ENCODE peak calls at places on chromosomes 16 and 17, in seven cellular contexts. One of them, this sample, is unnamed.

GRCh38 chr17:19313066-19313745 is 49.3 kb downstream of the B9D1 start:
- DNase-seq in GM12892: no peak
- DNase-seq in K562: no peak
- DNase-seq in SK-N-SH: no peak
- DNase-seq in H1: no peak
- DNase-seq in HepG2: no peak
- DNase-seq in GM12878: no peak
- DNase-seq in this sample: no peak

GRCh38 chr16:20938426-20938825 is 37.9 kb downstream of the LYRM1 start:
- DNase-seq in GM12892: no peak
- DNase-seq in K562: no peak
- DNase-seq in SK-N-SH: no peak
- DNase-seq in H1: no peak
- DNase-seq in HepG2: no peak
- DNase-seq in GM12878: no peak
- DNase-seq in this sample: no peak

GRCh38 chr16:49986351-49987124 is 38.5 kb upstream of the CNEP1R1 start:
- DNase-seq in GM12892: no peak
- DNase-seq in K562: no peak
- DNase-seq in SK-N-SH: peak; percentile 16
- DNase-seq in H1: no peak
- DNase-seq in HepG2: peak; percentile 18
- DNase-seq in GM12878: no peak
- DNase-seq in this sample: no peak

GRCh38 chr17:50292465-50292864 is 18.2 kb downstream of the TMEM92 start:
- DNase-seq in GM12892: no peak
- DNase-seq in K562: no peak
- DNase-seq in SK-N-SH: no peak
- DNase-seq in H1: no peak
- DNase-seq in HepG2: no peak
- DNase-seq in GM12878: no peak
- DNase-seq in this sample: no peak

GRCh38 chr17:36008998-36009665 is 7.8 kb upstream of the CCL15 start:
- DNase-seq in GM12892: no peak
- DNase-seq in K562: peak; percentile 72
- DNase-seq in SK-N-SH: peak; percentile 10
- DNase-seq in H1: peak; percentile 69
- DNase-seq in HepG2: peak; percentile 48
- DNase-seq in GM12878: no peak
- DNase-seq in this sample: peak; percentile 15

GRCh38 chr17:76827736-76828135 is 40.5 kb upstream of the MGAT5B start:
- DNase-seq in GM12892: no peak
- DNase-seq in K562: no peak
- DNase-seq in SK-N-SH: no peak
- DNase-seq in H1: no peak
- DNase-seq in HepG2: no peak
- DNase-seq in GM12878: no peak
- DNase-seq in this sample: no peak

GRCh38 chr17:67696347-67696746 is 21.4 kb upstream of the NOL11 start:
- DNase-seq in GM12892: no peak
- DNase-seq in K562: no peak
- DNase-seq in SK-N-SH: no peak
- DNase-seq in H1: no peak
- DNase-seq in HepG2: no peak
- DNase-seq in GM12878: no peak
- DNase-seq in this sample: no peak

GRCh38 chr17:12537436-12537835 is 128.3 kb upstream of the MYOCD start:
- DNase-seq in GM12892: no peak
- DNase-seq in K562: no peak
- DNase-seq in SK-N-SH: no peak
- DNase-seq in H1: no peak
- DNase-seq in HepG2: no peak
- DNase-seq in GM12878: no peak
- DNase-seq in this sample: no peak

GRCh38 chr17:41629826-41630670 is 5.7 kb upstream of the KRT17 start:
- DNase-seq in GM12892: no peak
- DNase-seq in K562: no peak
- DNase-seq in SK-N-SH: no peak
- DNase-seq in H1: no peak
- DNase-seq in HepG2: no peak
- DNase-seq in GM12878: no peak
- DNase-seq in this sample: no peak

DNA sequence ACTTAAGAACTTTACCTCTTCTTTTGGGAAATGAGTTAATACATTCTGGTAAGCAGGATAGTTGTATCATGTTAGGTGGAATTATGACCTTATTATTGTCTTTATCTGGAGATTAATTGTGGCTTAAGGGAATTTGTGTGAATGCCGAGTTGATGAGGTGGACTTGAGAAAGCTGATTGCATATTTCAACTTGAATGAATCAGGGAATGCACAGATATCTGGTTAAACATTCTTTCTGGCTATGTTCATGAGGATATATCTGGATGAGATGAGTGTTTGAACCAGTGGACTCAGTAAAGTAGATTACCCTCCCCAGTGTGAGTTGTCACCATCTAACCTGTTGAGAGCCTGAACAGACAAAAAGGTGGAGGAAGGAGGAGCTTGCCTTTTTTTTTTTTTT is 326.1 kb upstream of the GOT2 start:
- DNase-seq in GM12892: no peak
- DNase-seq in K562: no peak
- DNase-seq in SK-N-SH: no peak
- DNase-seq in H1: no peak
- DNase-seq in HepG2: no peak
- DNase-seq in GM12878: no peak
- DNase-seq in this sample: no peak
- TF ChIP-seq TAF1 in GM12892: no peak
- TF ChIP-seq TAF1 in K562: no peak
- TF ChIP-seq TAF1 in SK-N-SH: no peak
- TF ChIP-seq TAF1 in H1: no peak
- TF ChIP-seq TAF1 in HepG2: no peak
- TF ChIP-seq TAF1 in GM12878: no peak
- TF ChIP-seq TAF1 in this sample: no peak

GRCh38 chr16:57667069-57667525 is 1.0 kb upstream of the ADGRG3 start:
- DNase-seq in GM12892: no peak
- DNase-seq in K562: no peak
- DNase-seq in SK-N-SH: no peak
- DNase-seq in H1: no peak
- DNase-seq in HepG2: no peak
- DNase-seq in GM12878: no peak
- DNase-seq in this sample: no peak
- TF ChIP-seq TAF1 in GM12892: no peak
- TF ChIP-seq TAF1 in K562: no peak
- TF ChIP-seq TAF1 in SK-N-SH: no peak
- TF ChIP-seq TAF1 in H1: no peak
- TF ChIP-seq TAF1 in HepG2: no peak
- TF ChIP-seq TAF1 in GM12878: no peak
- TF ChIP-seq TAF1 in this sample: no peak

GRCh38 chr17:80263253-80264047 is 2.8 kb downstream of the RNF213 start:
- DNase-seq in GM12892: peak; percentile 86
- DNase-seq in K562: no peak
- DNase-seq in SK-N-SH: peak; percentile 70
- DNase-seq in H1: peak; percentile 51
- DNase-seq in HepG2: peak; percentile 98
- DNase-seq in GM12878: peak; percentile 89
- DNase-seq in this sample: peak; percentile 80

GRCh38 chr17:80264793-80265075 is 4.1 kb downstream of the RNF213 start:
- DNase-seq in GM12892: no peak
- DNase-seq in K562: no peak
- DNase-seq in SK-N-SH: no peak
- DNase-seq in H1: no peak
- DNase-seq in HepG2: no peak
- DNase-seq in GM12878: no peak
- DNase-seq in this sample: no peak

GRCh38 chr17:80264048-80264792 is 3.6 kb downstream of the RNF213 start:
- DNase-seq in GM12892: no peak
- DNase-seq in K562: no peak
- DNase-seq in SK-N-SH: no peak
- DNase-seq in H1: no peak
- DNase-seq in HepG2: no peak
- DNase-seq in GM12878: no peak
- DNase-seq in this sample: no peak

GRCh38 chr17:80267391-80267790 is 6.7 kb downstream of the RNF213 start:
- DNase-seq in GM12892: no peak
- DNase-seq in K562: no peak
- DNase-seq in SK-N-SH: no peak
- DNase-seq in H1: no peak
- DNase-seq in HepG2: no peak
- DNase-seq in GM12878: no peak
- DNase-seq in this sample: no peak

GRCh38 chr17:80265205-80266068 is 4.8 kb downstream of the RNF213 start:
- DNase-seq in GM12892: no peak
- DNase-seq in K562: no peak
- DNase-seq in SK-N-SH: no peak
- DNase-seq in H1: no peak
- DNase-seq in HepG2: no peak
- DNase-seq in GM12878: peak; percentile 84
- DNase-seq in this sample: no peak
- TF ChIP-seq TAF1 in GM12892: no peak
- TF ChIP-seq TAF1 in K562: no peak
- TF ChIP-seq TAF1 in SK-N-SH: no peak
- TF ChIP-seq TAF1 in H1: no peak
- TF ChIP-seq TAF1 in HepG2: no peak
- TF ChIP-seq TAF1 in GM12878: no peak
- TF ChIP-seq TAF1 in this sample: no peak

DNA sequence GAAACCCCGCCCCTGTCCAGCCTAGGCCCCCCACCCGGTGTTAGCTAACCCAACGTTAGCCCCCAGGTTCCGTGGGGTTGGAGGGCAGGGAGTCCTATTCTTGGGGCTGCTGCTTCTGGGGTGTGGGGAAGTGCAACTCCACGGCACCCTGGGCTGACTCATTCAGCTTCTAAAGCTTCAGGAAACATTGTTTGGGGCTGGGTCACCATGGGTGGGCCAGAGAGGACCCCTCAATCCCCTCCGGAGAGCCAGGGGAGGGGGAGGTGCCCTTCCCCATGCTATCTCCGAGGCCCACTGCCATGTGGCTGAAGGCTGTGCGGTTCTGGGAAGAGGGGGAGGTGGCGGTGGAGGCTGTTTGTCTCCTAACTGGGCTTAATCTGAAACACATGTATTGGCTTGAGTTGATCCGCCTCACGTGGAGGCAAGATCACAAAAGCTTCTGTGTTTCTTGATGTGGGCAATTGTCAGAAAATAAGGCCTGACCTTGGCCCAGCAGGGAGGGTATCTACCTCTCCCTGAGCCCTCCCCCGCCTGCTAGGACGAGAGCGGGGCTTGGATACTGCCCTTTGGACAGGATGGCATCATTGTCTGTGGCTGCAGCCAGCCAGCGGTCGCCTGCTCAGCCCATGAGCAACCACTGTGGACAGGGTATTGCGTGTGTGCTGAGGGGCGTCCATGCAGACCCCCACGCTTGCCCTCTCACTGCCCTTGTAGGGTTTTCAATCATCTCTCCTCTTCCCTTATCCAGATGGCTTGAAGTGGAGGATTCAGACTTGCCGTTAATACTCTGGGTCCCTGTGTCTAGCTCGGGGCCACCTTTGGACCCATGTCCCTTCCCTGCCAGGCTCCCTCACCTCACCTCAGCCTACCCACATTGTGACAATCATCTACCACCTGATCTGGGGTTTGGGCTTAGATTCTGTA is 1.3 kb downstream of the SERPINF1 start:
- DNase-seq in GM12892: no peak
- DNase-seq in K562: peak; percentile 68
- DNase-seq in SK-N-SH: peak; percentile 92
- DNase-seq in H1: peak; percentile 64
- DNase-seq in HepG2: peak; percentile 99
- DNase-seq in GM12878: no peak
- DNase-seq in this sample: no peak
- TF ChIP-seq TAF1 in GM12892: no peak
- TF ChIP-seq TAF1 in K562: no peak
- TF ChIP-seq TAF1 in SK-N-SH: no peak
- TF ChIP-seq TAF1 in H1: peak; percentile 29
- TF ChIP-seq TAF1 in HepG2: peak; percentile 67
- TF ChIP-seq TAF1 in GM12878: no peak
- TF ChIP-seq TAF1 in this sample: no peak

GRCh38 chr17:6799738-6800137 is 23.7 kb downstream of the FBXO39 start:
- DNase-seq in GM12892: no peak
- DNase-seq in K562: no peak
- DNase-seq in SK-N-SH: no peak
- DNase-seq in H1: no peak
- DNase-seq in HepG2: no peak
- DNase-seq in GM12878: no peak
- DNase-seq in this sample: no peak

GRCh38 chr17:6796017-6796886 is 20.2 kb downstream of the FBXO39 start:
- DNase-seq in GM12892: no peak
- DNase-seq in K562: no peak
- DNase-seq in SK-N-SH: no peak
- DNase-seq in H1: no peak
- DNase-seq in HepG2: peak; percentile 86
- DNase-seq in GM12878: no peak
- DNase-seq in this sample: no peak

GRCh38 chr17:6797718-6798351 is 21.8 kb downstream of the FBXO39 start:
- DNase-seq in GM12892: no peak
- DNase-seq in K562: no peak
- DNase-seq in SK-N-SH: no peak
- DNase-seq in H1: no peak
- DNase-seq in HepG2: peak; percentile 15
- DNase-seq in GM12878: no peak
- DNase-seq in this sample: no peak

GRCh38 chr17:6793748-6794493 is 17.9 kb downstream of the FBXO39 start:
- DNase-seq in GM12892: no peak
- DNase-seq in K562: no peak
- DNase-seq in SK-N-SH: no peak
- DNase-seq in H1: no peak
- DNase-seq in HepG2: no peak
- DNase-seq in GM12878: no peak
- DNase-seq in this sample: no peak

GRCh38 chr17:6796887-6797490 is 21.0 kb downstream of the FBXO39 start:
- DNase-seq in GM12892: no peak
- DNase-seq in K562: no peak
- DNase-seq in SK-N-SH: no peak
- DNase-seq in H1: no peak
- DNase-seq in HepG2: no peak
- DNase-seq in GM12878: no peak
- DNase-seq in this sample: no peak
- TF ChIP-seq TAF1 in GM12892: no peak
- TF ChIP-seq TAF1 in K562: no peak
- TF ChIP-seq TAF1 in SK-N-SH: no peak
- TF ChIP-seq TAF1 in H1: no peak
- TF ChIP-seq TAF1 in HepG2: no peak
- TF ChIP-seq TAF1 in GM12878: no peak
- TF ChIP-seq TAF1 in this sample: no peak

GRCh38 chr17:55458977-55459376 is 37.3 kb upstream of the MMD start:
- DNase-seq in GM12892: no peak
- DNase-seq in K562: no peak
- DNase-seq in SK-N-SH: no peak
- DNase-seq in H1: no peak
- DNase-seq in HepG2: no peak
- DNase-seq in GM12878: no peak
- DNase-seq in this sample: no peak
- TF ChIP-seq TAF1 in GM12892: no peak
- TF ChIP-seq TAF1 in K562: no peak
- TF ChIP-seq TAF1 in SK-N-SH: no peak
- TF ChIP-seq TAF1 in H1: no peak
- TF ChIP-seq TAF1 in HepG2: no peak
- TF ChIP-seq TAF1 in GM12878: no peak
- TF ChIP-seq TAF1 in this sample: no peak